ENCODE peak calls at places on chromosome 16, in five cellular contexts. R is transverse colon, H is uterus, N is heart left ventricle, Z is prostate gland. L is an unnamed sample.

GRCh38 chr16:11251525-11252481 is 4.2 kb downstream of the SOCS1 start:
- DNase-seq in R (peak), H (no peak), N (no peak), Z (no peak), L (no peak)

GRCh38 chr16:4275861-4276260 is 3.0 kb upstream of the TFAP4 start:
- DNase-seq in R (no peak), H (no peak), N (no peak), Z (no peak), L (no peak)

GRCh38 chr16:84115919-84116719 is 623 bp downstream of the MBTPS1 start:
- DNase-seq in R (peak), H (no peak), N (peak), Z (peak), L (no peak)

GRCh38 chr16:87206646-87207451 is 110.3 kb downstream of the C16orf95 start:
- DNase-seq in R (no peak), H (no peak), N (peak), Z (no peak), L (no peak)

GRCh38 chr16:55328611-55329569 is 4.9 kb downstream of the IRX6 start:
- DNase-seq in R (no peak), H (no peak), N (no peak), Z (no peak), L (no peak)

GRCh38 chr16:18013863-18014262 is 322.7 kb downstream of the NPIPA8 start:
- DNase-seq in R (no peak), H (no peak), N (no peak), Z (no peak), L (no peak)

GRCh38 chr16:81445926-81446317 is 1.3 kb downstream of the CMIP start:
- DNase-seq in R (no peak), H (no peak), N (no peak), Z (peak), L (no peak)

GRCh38 chr16:9755076-9755475 is 427.2 kb downstream of the GRIN2A start:
- DNase-seq in R (no peak), H (no peak), N (no peak), Z (no peak), L (no peak)

GRCh38 chr16:53892155-53892554 is 188.2 kb downstream of the FTO start:
- DNase-seq in R (peak), H (peak), N (no peak), Z (peak), L (no peak)

GRCh38 chr16:14088155-14088753 is 17.1 kb downstream of the MRTFB start:
- DNase-seq in R (no peak), H (no peak), N (peak), Z (no peak), L (no peak)

GRCh38 chr16:9115277-9115676 is 23.8 kb downstream of the HAPSTR1 start:
- DNase-seq in R (no peak), H (no peak), N (no peak), Z (no peak), L (no peak)

GRCh38 chr16:78916928-78917545 is 683.5 kb downstream of the MAF start:
- DNase-seq in R (no peak), H (no peak), N (no peak), Z (no peak), L (no peak)

GRCh38 chr16:50644730-50645129 is 36.4 kb downstream of the SNX20 start:
- DNase-seq in R (peak), H (peak), N (no peak), Z (no peak), L (no peak)
- TF ChIP-seq CTCF in R (no peak), H (peak), N (peak), Z (no peak), L (no peak)

DNA sequence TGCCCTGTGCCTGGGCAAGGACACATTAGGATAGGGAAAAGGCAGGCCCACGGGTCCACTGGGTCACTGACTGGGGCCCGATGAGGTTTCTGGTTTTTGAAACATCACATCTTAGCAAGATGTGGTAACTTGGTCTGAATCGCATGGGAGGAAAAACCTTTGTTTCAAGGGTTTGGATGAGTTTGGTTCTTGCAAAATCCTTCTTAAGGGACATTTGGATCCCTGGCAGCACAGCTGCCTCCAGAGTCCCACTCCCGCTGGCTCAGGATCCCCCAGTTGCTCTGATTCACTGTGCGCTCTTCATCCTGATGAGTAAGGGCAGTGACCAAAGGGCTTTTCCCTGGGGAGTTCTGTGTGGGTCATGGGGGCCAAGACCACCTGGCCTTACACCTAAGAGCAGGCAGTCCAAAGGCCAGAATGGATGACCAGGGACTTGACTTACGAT is 3.0 kb downstream of the DNASE1L2 start:
- DNase-seq in R (no peak), H (no peak), N (no peak), Z (no peak), L (no peak)
- H3K27ac ChIP-seq in R (no peak), H (no peak), N (no peak), Z (no peak), L (no peak)

GRCh38 chr16:648071-648785 is 937 bp upstream of the WDR90 start:
- DNase-seq in R (peak), H (no peak), N (no peak), Z (peak), L (no peak)
- TF ChIP-seq POLR2A in R (peak), H (no peak), N (no peak), Z (no peak), L (no peak)

GRCh38 chr16:73124665-73125064 is 76.7 kb upstream of the ZFHX3 start:
- DNase-seq in R (no peak), H (no peak), N (no peak), Z (no peak), L (no peak)

GRCh38 chr16:73126453-73126853 is 78.5 kb upstream of the ZFHX3 start:
- DNase-seq in R (no peak), H (peak), N (peak), Z (no peak), L (peak)

GRCh38 chr16:73124097-73124652 is 76.2 kb upstream of the ZFHX3 start:
- DNase-seq in R (no peak), H (no peak), N (no peak), Z (no peak), L (no peak)

GRCh38 chr16:73125860-73126259 is 77.9 kb upstream of the ZFHX3 start:
- DNase-seq in R (no peak), H (no peak), N (peak), Z (no peak), L (no peak)

GRCh38 chr16:73122604-73123386 is 74.9 kb upstream of the ZFHX3 start:
- DNase-seq in R (no peak), H (peak), N (peak), Z (no peak), L (peak)
- TF ChIP-seq CTCF in R (no peak), H (no peak), N (no peak), Z (no peak), L (no peak)

GRCh38 chr16:2343211-2343610 is 2.7 kb upstream of the ABCA3 start:
- DNase-seq in R (no peak), H (no peak), N (no peak), Z (no peak), L (no peak)
- H3K27ac ChIP-seq in R (no peak), H (no peak), N (no peak), Z (no peak), L (no peak)